ENCODE peak calls at places on chromosomes 6 and 20, in eight cellular contexts. V, W, C, E, S, J, L and D are unnamed samples.

GRCh38 chr6:29968130-29968529 is 25.8 kb downstream of the HLA-A start:
- DNase-seq in V (no peak), W (no peak), C (no peak), E (no peak), S (no peak), J (no peak), L (no peak), D (no peak)

GRCh38 chr6:37134622-37135191 is 35.2 kb upstream of the PIM1 start:
- DNase-seq in V (no peak), W (no peak), C (peak; percentile 34), E (no peak), S (peak; percentile 65), J (no peak), L (peak; percentile 57), D (no peak)

GRCh38 chr20:5621305-5621704 is 128.9 kb upstream of the SHLD1 start:
- DNase-seq in V (no peak), W (peak; percentile 27), C (no peak), E (no peak), S (no peak), J (no peak), L (no peak), D (peak; percentile 84)

GRCh38 chr6:15526129-15526764 is 136.6 kb downstream of the DTNBP1 start:
- DNase-seq in V (no peak), W (no peak), C (no peak), E (no peak), S (no peak), J (no peak), L (no peak), D (no peak)

GRCh38 chr6:75213732-75214131 is 7.9 kb upstream of the COL12A1 start:
- DNase-seq in V (no peak), W (no peak), C (no peak), E (no peak), S (no peak), J (no peak), L (no peak), D (no peak)

GRCh38 chr6:73109659-73110058 is 115.6 kb downstream of the KHDC1L start:
- DNase-seq in V (no peak), W (no peak), C (no peak), E (no peak), S (no peak), J (no peak), L (no peak), D (no peak)

GRCh38 chr20:11777861-11778570 is 139.7 kb upstream of the BTBD3 start:
- DNase-seq in V (no peak), W (no peak), C (no peak), E (no peak), S (no peak), J (no peak), L (no peak), D (no peak)

GRCh38 chr6:9250852-9251251 is 815.5 kb upstream of the SLC35B3 start:
- DNase-seq in V (no peak), W (no peak), C (no peak), E (no peak), S (no peak), J (no peak), L (no peak), D (peak; percentile 57)

GRCh38 chr20:53238121-53238660 is 266.0 kb downstream of the TSHZ2 start:
- DNase-seq in V (no peak), W (no peak), C (no peak), E (no peak), S (no peak), J (no peak), L (no peak), D (no peak)

GRCh38 chr6:22062807-22063408 is 233.9 kb downstream of the PRL start:
- DNase-seq in V (peak; percentile 63), W (no peak), C (no peak), E (no peak), S (peak; percentile 47), J (peak; percentile 77), L (peak; percentile 62), D (no peak)

GRCh38 chr6:169618526-169619490 is 83.0 kb downstream of the WDR27 start:
- DNase-seq in V (no peak), W (no peak), C (no peak), E (no peak), S (no peak), J (no peak), L (no peak), D (no peak)

GRCh38 chr6:145147559-145147958 is 587.8 kb downstream of the EPM2A start:
- DNase-seq in V (no peak), W (no peak), C (no peak), E (no peak), S (no peak), J (no peak), L (no peak), D (no peak)

GRCh38 chr20:1083431-1084080 is 34.8 kb upstream of the PSMF1 start:
- DNase-seq in V (no peak), W (no peak), C (no peak), E (no peak), S (no peak), J (no peak), L (no peak), D (no peak)

GRCh38 chr6:53727748-53728147 is 62.2 kb upstream of the KLHL31 start:
- DNase-seq in V (no peak), W (no peak), C (no peak), E (no peak), S (no peak), J (no peak), L (no peak), D (no peak)

GRCh38 chr6:21665101-21665435 is 71.5 kb downstream of the SOX4 start:
- DNase-seq in V (no peak), W (no peak), C (no peak), E (no peak), S (no peak), J (no peak), L (no peak), D (no peak)

GRCh38 chr6:158706369-158706982 is 56.6 kb downstream of the SYTL3 start:
- DNase-seq in V (no peak), W (peak; percentile 42), C (no peak), E (peak; percentile 24), S (no peak), J (peak; percentile 62), L (peak; percentile 52), D (peak; percentile 64)

GRCh38 chr6:41159415-41160082 is 3.4 kb downstream of the TREM2 start:
- DNase-seq in V (no peak), W (no peak), C (no peak), E (no peak), S (peak; percentile 25), J (no peak), L (no peak), D (no peak)

GRCh38 chr20:3406481-3407425 is 716 bp downstream of the DNAAF9 start:
- DNase-seq in V (peak; percentile 11), W (no peak), C (peak; percentile 1), E (peak; percentile 54), S (no peak), J (peak; percentile 48), L (no peak), D (peak; percentile 37)

GRCh38 chr20:58378704-58379103 is 10.3 kb upstream of the VAPB start:
- DNase-seq in V (no peak), W (no peak), C (no peak), E (no peak), S (no peak), J (no peak), L (no peak), D (no peak)

GRCh38 chr20:56933331-56933698 is 304.2 kb downstream of the TFAP2C start:
- DNase-seq in V (no peak), W (no peak), C (no peak), E (no peak), S (no peak), J (no peak), L (no peak), D (no peak)